ENCODE peak calls at places on chromosome 17, in ten cellular contexts. K, E, M, I, Z, R, A, U, P and D are unnamed samples.

GRCh38 chr17:31750578-31750977 is 108.5 kb downstream of the COPRS start:
- DNase-seq in K (no peak), E (no peak), M (no peak), I (no peak), Z (no peak), R (no peak), A (no peak), U (no peak), P (no peak), D (no peak)

GRCh38 chr17:81959362-81960129 is 1.4 kb downstream of the NOTUM start:
- DNase-seq in K (peak), E (peak), M (no peak), I (peak), Z (peak), R (peak), A (peak), U (peak), P (peak), D (peak)

GRCh38 chr17:57517216-57517518 is 227.9 kb downstream of the CCDC182 start:
- DNase-seq in K (no peak), E (no peak), M (no peak), I (no peak), Z (no peak), R (no peak), A (no peak), U (no peak), P (no peak), D (no peak)

GRCh38 chr17:42337442-42337841 is 49.1 kb downstream of the STAT5A start:
- DNase-seq in K (no peak), E (peak), M (no peak), I (no peak), Z (no peak), R (peak), A (no peak), U (peak), P (peak), D (peak)

GRCh38 chr17:61338874-61339478 is 60.7 kb upstream of the TBX2 start:
- DNase-seq in K (peak), E (no peak), M (no peak), I (no peak), Z (no peak), R (no peak), A (no peak), U (no peak), P (no peak), D (no peak)

GRCh38 chr17:48995332-48995870 is 1.8 kb upstream of the IGF2BP1 start:
- DNase-seq in K (no peak), E (no peak), M (no peak), I (peak), Z (no peak), R (no peak), A (no peak), U (no peak), P (peak), D (no peak)

GRCh38 chr17:4118095-4118743 is 24.6 kb downstream of the ZZEF1 start:
- DNase-seq in K (no peak), E (no peak), M (no peak), I (no peak), Z (no peak), R (no peak), A (no peak), U (no peak), P (no peak), D (no peak)

GRCh38 chr17:58268326-58268725 is 12.4 kb downstream of the MPO start:
- DNase-seq in K (no peak), E (no peak), M (no peak), I (no peak), Z (no peak), R (no peak), A (no peak), U (no peak), P (peak), D (no peak)

GRCh38 chr17:80866050-80866793 is 125.4 kb upstream of the CHMP6 start:
- DNase-seq in K (peak), E (peak), M (peak), I (peak), Z (peak), R (peak), A (peak), U (peak), P (peak), D (peak)

GRCh38 chr17:40554646-40555295 is 10.5 kb downstream of the CCR7 start:
- DNase-seq in K (no peak), E (peak), M (no peak), I (peak), Z (no peak), R (peak), A (no peak), U (no peak), P (peak), D (no peak)

GRCh38 chr17:16491131-16491702 is 776 bp downstream of the LRRC75A start:
- DNase-seq in K (no peak), E (peak), M (no peak), I (no peak), Z (no peak), R (peak), A (no peak), U (peak), P (peak), D (no peak)

GRCh38 chr17:3015890-3016289 is 47.5 kb downstream of the OR1D5 start:
- DNase-seq in K (peak), E (no peak), M (no peak), I (no peak), Z (peak), R (no peak), A (no peak), U (no peak), P (no peak), D (no peak)

GRCh38 chr17:73719588-73720071 is 75.4 kb upstream of the SDK2 start:
- DNase-seq in K (peak), E (no peak), M (peak), I (no peak), Z (no peak), R (no peak), A (peak), U (no peak), P (no peak), D (no peak)

GRCh38 chr17:31431795-31432658 is 40.6 kb downstream of the RAB11FIP4 start:
- DNase-seq in K (no peak), E (no peak), M (no peak), I (no peak), Z (no peak), R (no peak), A (no peak), U (no peak), P (no peak), D (no peak)

GRCh38 chr17:82734987-82735866 is at the start of gene FN3K:
- DNase-seq in K (peak), E (no peak), M (peak), I (peak), Z (peak), R (peak), A (peak), U (peak), P (no peak), D (no peak)

GRCh38 chr17:19534562-19535149 is 1.0 kb downstream of the SLC47A1 start:
- DNase-seq in K (peak), E (no peak), M (no peak), I (no peak), Z (no peak), R (no peak), A (no peak), U (peak), P (no peak), D (no peak)

GRCh38 chr17:31499771-31500554 is 108.5 kb downstream of the RAB11FIP4 start:
- DNase-seq in K (peak), E (no peak), M (peak), I (no peak), Z (no peak), R (no peak), A (peak), U (no peak), P (no peak), D (no peak)

GRCh38 chr17:8175795-8176196 is 384 bp downstream of the TMEM107 start:
- DNase-seq in K (no peak), E (no peak), M (no peak), I (no peak), Z (no peak), R (no peak), A (peak), U (peak), P (no peak), D (peak)